ENCODE peak calls at places on chromosomes 4 and X, in seven cellular contexts. D is heart right ventricle, C is HL-60, T is kidney, Q is cardiac muscle cell, A is lower leg skin, L is coronary artery. J is an unnamed sample.

GRCh38 chrX:39385022-39385421 is 583.8 kb downstream of the MID1IP1 start:
- DNase-seq in Q (no peak), T (no peak), D (no peak), A (no peak), L (no peak), C (no peak), J (no peak)

GRCh38 chr4:88792268-88792781 is 94.7 kb upstream of the NAP1L5 start:
- DNase-seq in C (no peak), L (no peak), Q (no peak), A (no peak), T (no peak), D (no peak), J (peak)

GRCh38 chr4:105666693-105667092 is 41.8 kb downstream of the INTS12 start:
- DNase-seq in A (no peak), C (no peak), T (no peak), L (no peak), Q (peak), D (no peak), J (peak)

GRCh38 chr4:41598580-41598979 is 60.6 kb downstream of the LIMCH1 start:
- DNase-seq in C (no peak), Q (no peak), A (no peak), L (no peak), D (no peak), T (no peak), J (no peak)

GRCh38 chrX:39158801-39159657 is 357.8 kb downstream of the MID1IP1 start:
- DNase-seq in Q (no peak), D (no peak), C (peak), L (no peak), A (no peak), T (no peak), J (peak)

GRCh38 chr4:147924604-147925412 is 192.9 kb downstream of the ARHGAP10 start:
- DNase-seq in Q (peak), L (no peak), C (peak), A (no peak), T (no peak), D (peak), J (peak)

GRCh38 chr4:102252171-102252570 is 93.1 kb downstream of the SLC39A8 start:
- DNase-seq in D (no peak), C (no peak), L (no peak), Q (no peak), A (no peak), T (no peak), J (no peak)

GRCh38 chr4:145935253-145936141 is 3.1 kb downstream of the ZNF827 start:
- DNase-seq in Q (peak), C (no peak), L (no peak), D (peak), T (no peak), A (no peak), J (no peak)

GRCh38 chrX:153974003-153974725 is 1.6 kb downstream of the TMEM187 start:
- DNase-seq in C (peak), T (peak), Q (no peak), A (no peak), L (no peak), D (no peak), J (no peak)

GRCh38 chr4:140309124-140309870 is 64.1 kb upstream of the SCOC start:
- DNase-seq in L (no peak), T (no peak), D (no peak), Q (no peak), C (no peak), A (no peak), J (peak)
- TF ChIP-seq CTCF in L (no peak), T (no peak), D (no peak), Q (no peak), C (no peak), A (no peak), J (peak)

DNA sequence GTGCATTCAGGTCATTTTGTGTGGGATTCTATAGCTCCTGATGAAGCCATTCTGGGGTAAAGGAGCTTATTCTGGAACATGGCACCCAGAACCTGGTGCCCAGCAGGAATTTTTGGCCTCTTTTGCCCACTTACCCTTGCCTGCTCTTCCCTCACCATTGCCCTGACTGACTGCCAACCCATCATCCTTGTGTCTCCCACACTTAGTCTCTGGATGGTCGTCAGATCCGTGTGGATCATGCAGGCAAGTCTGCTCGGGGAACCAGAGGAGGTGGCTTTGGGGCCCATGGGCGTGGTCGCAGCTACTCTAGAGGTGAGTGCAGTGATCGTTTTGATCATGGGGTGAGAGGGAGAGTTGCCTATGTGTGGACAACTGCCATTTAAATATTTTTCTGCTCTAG is 1.8 kb downstream of the RBM3 start:
- DNase-seq in L (no peak), Q (no peak), A (no peak), T (no peak), C (no peak), D (no peak), J (no peak)
- H3K4me3 ChIP-seq in L (peak), Q (no peak), A (no peak), T (peak), C (peak), D (peak), J (peak)

GRCh38 chr4:108031427-108032083 is 41.9 kb downstream of the HADH start:
- DNase-seq in L (no peak), C (no peak), Q (no peak), A (no peak), T (no peak), D (no peak), J (no peak)

GRCh38 chr4:108029731-108030130 is 40.0 kb downstream of the HADH start:
- DNase-seq in D (no peak), A (no peak), C (no peak), Q (no peak), L (no peak), T (no peak), J (no peak)

GRCh38 chr4:108029321-108029720 is 39.6 kb downstream of the HADH start:
- DNase-seq in C (no peak), A (no peak), D (no peak), Q (no peak), L (no peak), T (no peak), J (no peak)

GRCh38 chr4:108033348-108033747 is 43.7 kb downstream of the HADH start:
- DNase-seq in C (no peak), D (no peak), A (no peak), L (no peak), T (no peak), Q (peak), J (no peak)

DNA sequence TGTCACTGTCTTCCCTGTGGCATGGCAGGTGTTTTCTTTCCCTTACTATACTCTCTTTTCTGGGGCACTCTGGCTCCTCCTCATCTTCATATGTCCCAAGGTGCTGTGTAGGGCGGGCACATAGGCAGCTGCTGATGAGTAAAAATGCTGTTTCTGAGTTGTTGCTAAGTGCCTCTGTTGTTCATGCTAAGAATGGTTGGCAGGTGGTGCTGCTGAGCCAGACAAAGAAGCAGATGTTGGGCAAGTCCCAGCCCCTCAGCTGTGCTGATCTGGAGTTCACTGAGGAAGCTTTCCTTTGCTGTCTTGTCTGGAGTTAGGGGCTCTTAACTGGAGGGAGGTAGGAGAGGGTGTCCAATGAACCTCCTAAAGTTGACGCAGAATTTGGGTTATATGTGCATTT is 40.6 kb downstream of the HADH start:
- DNase-seq in C (peak), D (peak), A (no peak), T (no peak), L (no peak), Q (peak), J (peak)
- TF ChIP-seq CTCF in C (no peak), D (no peak), A (no peak), T (peak), L (no peak), Q (peak), J (peak)

GRCh38 chr4:183636488-183636887 is 22.5 kb downstream of the RWDD4 start:
- DNase-seq in L (no peak), Q (no peak), T (no peak), C (no peak), A (no peak), D (no peak), J (peak)

GRCh38 chr4:183637461-183637860 is 21.5 kb downstream of the RWDD4 start:
- DNase-seq in C (no peak), A (no peak), L (no peak), D (no peak), Q (no peak), T (no peak), J (peak)

GRCh38 chr4:183635737-183636136 is 23.2 kb downstream of the RWDD4 start:
- DNase-seq in T (no peak), Q (no peak), D (no peak), L (no peak), C (no peak), A (no peak), J (no peak)

GRCh38 chr4:183638436-183638835 is 20.5 kb downstream of the RWDD4 start:
- DNase-seq in C (no peak), Q (no peak), L (no peak), T (no peak), A (no peak), D (no peak), J (peak)

DNA sequence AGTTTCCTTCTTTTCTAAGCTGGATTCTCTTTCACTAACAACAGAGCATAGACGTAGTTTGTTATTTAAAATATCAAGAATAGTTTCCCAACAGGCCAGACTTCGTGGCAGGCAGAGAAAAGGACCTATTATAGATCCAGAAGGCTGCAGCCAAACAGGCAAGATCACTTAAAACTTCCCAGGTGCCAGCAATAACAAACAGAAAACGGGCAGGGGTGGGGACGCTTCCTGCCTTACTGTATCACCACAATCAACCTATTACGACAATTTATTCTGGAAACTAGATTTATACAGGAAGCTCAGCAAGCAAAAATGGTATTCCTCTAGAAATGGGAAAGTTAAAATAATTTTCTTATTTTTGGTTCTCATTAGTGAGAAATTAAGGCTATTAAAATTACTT is 22.1 kb downstream of the RWDD4 start:
- DNase-seq in A (no peak), D (no peak), Q (no peak), T (no peak), C (no peak), L (no peak), J (peak)
- H3K4me3 ChIP-seq in A (no peak), D (no peak), Q (no peak), T (no peak), C (no peak), L (peak), J (no peak)

DNA sequence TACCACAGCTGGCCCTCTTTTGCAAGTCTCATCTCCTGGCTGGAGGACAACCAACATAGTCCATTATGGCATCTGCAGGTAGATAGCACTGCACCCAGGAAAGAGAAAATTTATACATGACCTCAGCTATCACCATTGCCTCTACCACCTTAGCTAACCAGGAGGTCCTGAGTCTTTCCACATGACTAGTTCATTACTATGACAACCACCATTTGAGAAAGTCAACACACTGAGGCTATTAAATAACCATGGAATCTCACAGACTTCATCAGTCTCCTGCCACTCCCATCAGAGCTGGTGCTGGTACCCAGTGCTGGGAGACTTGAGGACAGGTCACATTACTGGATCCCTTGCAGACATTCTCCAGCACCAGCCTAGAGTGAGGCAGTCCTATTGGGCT is 285.9 kb downstream of the GBA3 start:
- DNase-seq in T (no peak), D (no peak), L (no peak), A (no peak), C (no peak), Q (no peak), J (no peak)
- TF ChIP-seq CTCF in T (no peak), D (no peak), L (no peak), A (no peak), C (no peak), Q (no peak), J (no peak)

DNA sequence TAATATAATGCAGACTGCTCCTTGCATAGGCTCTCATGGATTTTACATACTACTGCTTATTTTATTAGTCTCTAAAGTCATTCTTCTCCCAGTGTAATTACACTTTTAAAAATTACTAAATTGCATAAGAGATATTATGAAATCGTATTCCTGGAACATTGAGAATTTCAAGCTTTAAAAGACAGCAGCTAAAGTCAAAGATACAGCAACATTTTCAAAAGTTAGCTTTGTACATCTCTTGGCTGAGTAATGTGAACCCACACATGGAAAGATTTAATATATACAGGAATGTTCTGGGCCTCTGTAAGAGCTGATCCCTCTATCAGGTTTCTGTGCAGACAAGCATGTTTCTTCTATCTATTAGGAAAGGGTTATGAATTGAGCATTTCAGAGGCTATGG is 148.3 kb upstream of the SPRY1 start:
- DNase-seq in C (no peak), A (no peak), D (no peak), T (no peak), Q (no peak), L (no peak), J (no peak)
- H3K4me3 ChIP-seq in C (no peak), A (no peak), D (no peak), T (no peak), Q (no peak), L (no peak), J (no peak)

DNA sequence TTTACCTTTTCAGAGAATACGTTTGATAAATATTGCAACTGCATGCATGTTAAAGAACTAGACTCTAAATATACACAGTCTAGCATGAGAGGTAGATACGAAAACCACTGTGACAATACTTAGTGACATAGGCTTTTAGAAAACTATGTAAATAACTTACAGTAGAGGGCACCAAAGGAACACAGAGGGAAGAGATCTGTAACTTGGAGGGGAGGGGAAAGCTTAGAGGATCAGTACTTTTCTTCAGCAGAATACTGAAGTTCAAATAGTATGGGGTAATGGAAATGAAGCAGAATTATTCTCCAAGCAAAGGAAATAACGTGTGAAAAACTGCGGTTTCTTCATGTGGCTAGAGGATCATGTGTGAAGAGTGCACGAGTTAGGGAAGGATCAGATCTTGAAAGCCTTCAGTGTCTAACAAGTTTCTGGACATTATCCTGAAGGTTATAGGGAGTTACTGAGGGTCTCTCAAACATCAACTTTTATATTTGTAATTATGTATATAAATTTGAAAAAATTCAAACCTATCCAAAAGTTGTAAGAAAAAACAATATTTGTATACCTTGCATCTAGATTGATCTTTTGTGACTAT is 264.3 kb downstream of the NPFFR2 start:
- DNase-seq in L (no peak), T (no peak), C (no peak), Q (peak), A (no peak), D (no peak), J (peak)
- TF ChIP-seq CTCF in L (peak), T (peak), C (no peak), Q (peak), A (no peak), D (peak), J (peak)

GRCh38 chr4:169184236-169184635 is 86.5 kb downstream of the SH3RF1 start:
- DNase-seq in L (no peak), Q (no peak), C (no peak), T (no peak), A (no peak), D (no peak), J (no peak)

GRCh38 chr4:169183581-169183980 is 87.2 kb downstream of the SH3RF1 start:
- DNase-seq in A (no peak), L (no peak), D (no peak), C (no peak), T (no peak), Q (no peak), J (no peak)

GRCh38 chr4:169188204-169188603 is 82.6 kb downstream of the SH3RF1 start:
- DNase-seq in C (no peak), D (no peak), T (no peak), Q (no peak), A (no peak), L (no peak), J (no peak)

GRCh38 chr4:169184686-169185085 is 86.1 kb downstream of the SH3RF1 start:
- DNase-seq in T (no peak), C (no peak), D (no peak), Q (no peak), A (no peak), L (no peak), J (no peak)

DNA sequence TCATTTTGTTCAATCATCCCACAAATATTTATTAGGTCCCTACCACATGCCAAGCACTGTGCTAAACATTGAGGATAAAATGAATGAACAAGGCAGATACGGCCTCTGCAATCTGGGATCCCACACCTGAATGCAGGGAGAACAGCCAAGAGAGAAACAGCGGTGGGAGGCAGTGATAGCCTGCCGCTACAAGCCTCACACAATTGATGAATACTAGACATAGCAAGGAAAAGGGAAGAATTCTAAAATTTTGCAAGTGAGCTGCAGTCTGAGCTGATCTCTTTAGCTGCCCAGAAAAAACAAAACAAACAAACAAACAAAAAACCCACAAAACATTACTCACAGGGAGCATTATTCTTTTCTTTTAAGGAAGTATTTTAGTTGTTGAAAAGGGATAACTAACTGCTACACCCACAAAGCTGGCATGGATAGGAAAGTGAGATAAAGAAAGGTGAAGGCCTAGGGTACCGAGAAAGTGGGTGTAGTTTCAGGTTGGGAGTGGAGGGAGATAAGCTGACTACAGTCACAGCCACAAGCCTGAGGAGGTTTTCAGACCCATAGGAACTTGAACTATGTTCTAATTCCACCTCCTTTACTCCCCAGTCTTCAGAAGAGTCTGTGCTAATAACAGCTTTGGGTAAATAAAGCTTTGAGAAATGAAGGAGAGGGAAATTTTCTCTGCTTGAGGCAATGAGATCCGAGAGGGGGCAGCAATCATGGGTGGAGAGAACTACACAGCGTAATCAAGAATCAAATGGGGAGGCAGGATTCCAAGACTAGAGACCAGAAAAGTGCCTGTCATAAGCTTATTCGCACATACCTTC is 85.4 kb downstream of the SH3RF1 start:
- DNase-seq in C (no peak), T (no peak), Q (no peak), L (no peak), A (no peak), D (no peak), J (no peak)
- H3K4me3 ChIP-seq in C (no peak), T (no peak), Q (no peak), L (no peak), A (no peak), D (no peak), J (no peak)

DNA sequence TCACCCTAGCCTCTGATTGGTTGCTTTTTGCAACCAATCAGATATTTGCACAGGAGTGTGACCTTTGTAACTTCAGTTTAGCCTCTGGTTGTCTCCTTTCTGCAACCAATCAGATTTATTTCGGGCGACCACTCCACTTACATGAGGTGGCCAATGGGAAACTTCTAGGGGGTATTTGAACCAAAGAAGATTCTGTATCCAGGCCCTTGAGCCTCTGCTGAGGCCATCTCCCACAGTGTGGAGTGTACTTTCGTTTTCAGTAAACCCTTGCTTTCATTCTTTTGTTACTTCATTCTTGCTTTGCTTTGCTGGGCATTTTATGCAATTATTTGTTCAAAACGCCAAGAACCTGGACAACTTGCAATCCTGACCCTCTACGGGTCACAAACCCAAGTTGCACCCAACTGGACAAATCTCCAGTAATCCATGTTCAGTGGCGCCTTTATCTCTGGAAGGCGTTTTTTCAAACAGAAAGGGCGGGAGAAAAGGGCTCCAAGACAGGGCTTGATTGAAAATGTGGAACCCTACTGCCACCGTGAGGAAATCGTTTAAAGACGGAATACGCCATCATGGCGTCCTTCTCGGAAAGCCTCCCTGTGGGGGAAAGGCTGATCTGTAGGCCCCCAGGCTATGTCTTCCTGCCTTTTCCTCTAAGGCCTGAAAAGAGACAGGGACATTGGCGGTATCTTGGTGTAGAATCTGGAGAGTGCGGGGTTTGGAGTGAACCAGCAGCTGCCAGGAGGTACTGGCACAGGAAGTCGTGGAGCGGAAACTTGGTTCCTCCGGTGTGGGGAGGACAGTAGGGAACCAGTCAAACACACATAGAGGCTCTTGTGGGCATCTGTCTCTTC is 184.6 kb downstream of the OR13H1 start:
- DNase-seq in Q (no peak), D (no peak), A (no peak), T (no peak), C (peak), L (peak), J (peak)
- TF ChIP-seq CTCF in Q (no peak), D (no peak), A (no peak), T (no peak), C (no peak), L (no peak), J (peak)

J was measured in astrocyte of the spinal cord.